ENCODE peak calls at places on chromosome 20, in four cellular contexts. One of them, this sample, is unnamed.

GRCh38 chr20:33653218-33653899 is 8.8 kb upstream of the C20orf144 start:
- DNase-seq in lung: no peak
- DNase-seq in psoas muscle: no peak
- DNase-seq in sigmoid colon: peak
- DNase-seq in this sample: peak

GRCh38 chr20:3576363-3576762 is 86.8 kb downstream of the GFRA4 start:
- DNase-seq in lung: no peak
- DNase-seq in psoas muscle: no peak
- DNase-seq in sigmoid colon: no peak
- DNase-seq in this sample: no peak

GRCh38 chr20:53934421-53935352 is 135.7 kb downstream of the BCAS1 start:
- DNase-seq in lung: no peak
- DNase-seq in psoas muscle: no peak
- DNase-seq in sigmoid colon: no peak
- DNase-seq in this sample: peak

GRCh38 chr20:2234788-2235187 is 61.0 kb upstream of the TGM3 start:
- DNase-seq in lung: no peak
- DNase-seq in psoas muscle: no peak
- DNase-seq in sigmoid colon: no peak
- DNase-seq in this sample: no peak

GRCh38 chr20:17598013-17598550 is 28.2 kb downstream of the DSTN start:
- DNase-seq in lung: no peak
- DNase-seq in psoas muscle: no peak
- DNase-seq in sigmoid colon: no peak
- DNase-seq in this sample: no peak

GRCh38 chr20:4226330-4227084 is 211.1 kb upstream of the RNF24 start:
- DNase-seq in lung: no peak
- DNase-seq in psoas muscle: no peak
- DNase-seq in sigmoid colon: no peak
- DNase-seq in this sample: no peak

GRCh38 chr20:39600156-39600555 is 638.0 kb downstream of the DHX35 start:
- DNase-seq in lung: no peak
- DNase-seq in psoas muscle: no peak
- DNase-seq in sigmoid colon: no peak
- DNase-seq in this sample: no peak

GRCh38 chr20:40471261-40471629 is 217.8 kb downstream of the MAFB start:
- DNase-seq in lung: no peak
- DNase-seq in psoas muscle: no peak
- DNase-seq in sigmoid colon: no peak
- DNase-seq in this sample: no peak

GRCh38 chr20:41200446-41201202 is 63.3 kb downstream of the PLCG1 start:
- DNase-seq in lung: no peak
- DNase-seq in psoas muscle: no peak
- DNase-seq in sigmoid colon: no peak
- DNase-seq in this sample: no peak

GRCh38 chr20:8764289-8764962 is 304.5 kb upstream of the PLCB4 start:
- DNase-seq in lung: no peak
- DNase-seq in psoas muscle: no peak
- DNase-seq in sigmoid colon: peak
- DNase-seq in this sample: no peak

GRCh38 chr20:53942121-53942816 is 128.1 kb downstream of the BCAS1 start:
- DNase-seq in lung: no peak
- DNase-seq in psoas muscle: no peak
- DNase-seq in sigmoid colon: no peak
- DNase-seq in this sample: no peak

GRCh38 chr20:31704225-31705119 is 18.2 kb downstream of the BCL2L1 start:
- DNase-seq in lung: peak
- DNase-seq in psoas muscle: no peak
- DNase-seq in sigmoid colon: peak
- DNase-seq in this sample: no peak

DNA sequence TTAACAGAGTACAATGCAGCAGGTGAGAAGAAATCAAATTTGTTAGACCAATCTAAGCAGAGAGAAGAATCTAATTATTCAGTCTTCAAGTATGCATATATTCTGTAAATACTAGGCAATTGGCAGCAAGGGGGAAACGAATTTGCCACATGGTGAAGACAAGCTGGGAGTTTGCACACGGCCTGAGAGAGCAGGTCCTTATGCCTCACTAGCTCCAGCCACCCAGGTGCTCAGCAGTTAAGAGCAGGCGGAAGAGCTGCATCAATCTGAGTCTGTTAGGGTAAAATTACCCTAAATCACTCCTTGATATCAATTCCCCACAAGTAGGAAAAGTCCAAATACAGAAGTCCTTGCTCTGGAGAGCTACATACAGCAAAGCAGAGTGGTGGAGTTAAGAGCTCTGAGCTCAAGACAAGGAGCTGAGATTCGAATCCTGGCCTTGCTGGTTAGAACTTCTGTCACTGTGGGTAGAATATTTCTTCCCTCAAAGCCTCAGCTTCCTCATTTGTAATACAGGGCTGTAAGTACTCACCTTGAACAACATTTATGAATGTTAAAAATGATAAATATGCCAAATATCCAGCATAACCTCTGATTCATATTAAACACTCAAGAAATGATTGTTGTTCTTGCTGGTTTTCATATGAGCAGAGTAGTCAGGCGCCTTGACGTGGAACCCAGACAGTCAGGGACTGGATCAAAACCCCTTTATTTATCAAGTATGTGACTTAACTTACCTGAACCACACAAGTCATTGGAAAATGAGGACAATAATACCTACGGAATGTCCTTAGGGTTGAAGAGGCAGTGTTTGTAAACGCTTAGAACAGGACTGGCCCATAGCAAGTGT is 444.2 kb downstream of the CDH26 start:
- DNase-seq in lung: no peak
- DNase-seq in psoas muscle: no peak
- DNase-seq in sigmoid colon: no peak
- DNase-seq in this sample: no peak
- H3K27ac ChIP-seq in lung: no peak
- H3K27ac ChIP-seq in psoas muscle: no peak
- H3K27ac ChIP-seq in sigmoid colon: no peak
- H3K27ac ChIP-seq in this sample: no peak

GRCh38 chr20:38588303-38588702 is 7.3 kb downstream of the ADIG start:
- DNase-seq in lung: no peak
- DNase-seq in psoas muscle: no peak
- DNase-seq in sigmoid colon: no peak
- DNase-seq in this sample: no peak
- H3K27ac ChIP-seq in lung: no peak
- H3K27ac ChIP-seq in psoas muscle: no peak
- H3K27ac ChIP-seq in sigmoid colon: no peak
- H3K27ac ChIP-seq in this sample: no peak

DNA sequence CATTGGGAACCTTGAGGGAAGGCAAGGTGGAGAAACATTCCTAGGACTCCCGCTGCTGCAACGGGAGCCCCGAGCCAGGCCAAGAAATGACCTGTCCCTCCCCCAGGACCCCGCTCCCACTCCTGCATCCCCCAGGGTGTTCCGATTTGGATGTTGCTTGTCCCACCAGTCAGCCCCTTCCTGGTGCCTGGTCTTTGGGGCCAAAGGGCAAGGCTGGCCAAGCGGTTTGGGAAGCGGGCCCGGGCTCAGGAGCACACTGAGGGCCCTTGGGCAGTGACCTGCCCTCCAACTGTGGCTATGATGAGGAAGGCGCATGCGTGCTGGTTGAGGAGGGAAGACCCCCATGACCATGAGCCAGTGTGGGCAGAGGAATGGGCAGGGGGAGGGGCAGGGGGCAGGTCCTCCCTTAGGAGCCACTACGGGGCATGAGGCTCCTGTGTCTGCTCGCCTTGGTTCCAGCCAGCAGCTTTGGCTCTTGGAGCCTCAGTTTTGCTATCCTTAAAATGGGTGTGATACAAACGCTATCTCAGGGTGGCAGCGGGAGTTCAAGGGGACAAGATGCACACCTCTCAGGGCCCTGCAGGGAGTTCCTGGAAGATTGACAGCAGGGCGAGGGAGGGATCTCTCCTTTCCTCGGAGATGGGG is 50.4 kb downstream of the RBM38 start:
- DNase-seq in lung: no peak
- DNase-seq in psoas muscle: no peak
- DNase-seq in sigmoid colon: no peak
- DNase-seq in this sample: no peak
- H3K27ac ChIP-seq in lung: peak
- H3K27ac ChIP-seq in psoas muscle: peak
- H3K27ac ChIP-seq in sigmoid colon: peak
- H3K27ac ChIP-seq in this sample: peak

DNA sequence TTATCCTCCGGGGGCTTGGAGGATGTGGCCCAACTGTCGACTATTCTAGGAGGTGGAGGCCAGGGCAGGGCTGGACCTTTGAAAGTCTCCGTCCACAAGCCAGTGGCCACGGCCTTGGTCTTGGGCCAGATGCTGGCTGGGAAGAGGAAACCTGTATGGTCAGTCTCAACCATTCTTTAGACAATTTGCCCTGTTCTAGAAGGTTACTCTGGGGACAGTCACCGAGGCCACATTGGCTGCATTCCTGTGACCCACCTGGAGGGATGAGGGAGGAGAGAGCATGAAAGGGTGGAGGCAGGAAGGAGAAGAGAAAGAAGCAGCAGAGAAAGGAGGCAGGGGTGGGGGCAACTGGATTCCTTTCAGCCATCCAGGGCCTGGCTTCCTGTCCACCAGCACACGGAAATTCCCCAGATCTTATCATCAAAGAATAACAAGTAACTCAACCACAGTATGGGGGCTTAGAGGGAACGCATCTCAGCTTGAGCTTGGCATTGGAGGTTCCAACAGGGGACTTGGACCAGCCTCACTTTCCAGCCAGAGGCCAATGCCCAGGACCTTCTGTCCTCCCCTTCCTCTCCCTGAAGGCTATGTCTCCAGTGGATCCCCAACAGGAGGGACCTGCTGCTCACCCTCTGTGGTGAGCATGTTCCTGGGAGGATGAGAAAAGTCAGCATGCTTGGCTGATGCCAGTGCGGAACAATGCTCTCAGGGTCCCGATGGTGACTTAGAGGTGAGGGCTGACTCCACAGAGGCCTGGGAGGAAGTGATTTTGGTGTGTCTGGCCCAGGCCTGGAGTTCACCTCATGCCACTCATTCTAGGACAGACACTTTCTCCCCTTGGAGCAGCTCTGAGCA is 30.4 kb downstream of the TGM2 start:
- DNase-seq in lung: no peak
- DNase-seq in psoas muscle: no peak
- DNase-seq in sigmoid colon: peak
- DNase-seq in this sample: peak
- H3K27ac ChIP-seq in lung: peak
- H3K27ac ChIP-seq in psoas muscle: peak
- H3K27ac ChIP-seq in sigmoid colon: no peak
- H3K27ac ChIP-seq in this sample: peak

GRCh38 chr20:44017211-44017610 is 102.6 kb downstream of the TOX2 start:
- DNase-seq in lung: no peak
- DNase-seq in psoas muscle: no peak
- DNase-seq in sigmoid colon: no peak
- DNase-seq in this sample: no peak

GRCh38 chr20:44014807-44015732 is 100.4 kb downstream of the TOX2 start:
- DNase-seq in lung: no peak
- DNase-seq in psoas muscle: no peak
- DNase-seq in sigmoid colon: no peak
- DNase-seq in this sample: no peak

GRCh38 chr20:44015733-44016103 is 101.1 kb downstream of the TOX2 start:
- DNase-seq in lung: no peak
- DNase-seq in psoas muscle: no peak
- DNase-seq in sigmoid colon: no peak
- DNase-seq in this sample: no peak

GRCh38 chr20:44017905-44018683 is 103.4 kb downstream of the TOX2 start:
- DNase-seq in lung: peak
- DNase-seq in psoas muscle: no peak
- DNase-seq in sigmoid colon: peak
- DNase-seq in this sample: peak

GRCh38 chr20:44016525-44016924 is 101.9 kb downstream of the TOX2 start:
- DNase-seq in lung: no peak
- DNase-seq in psoas muscle: no peak
- DNase-seq in sigmoid colon: no peak
- DNase-seq in this sample: no peak
- H3K27ac ChIP-seq in lung: no peak
- H3K27ac ChIP-seq in psoas muscle: no peak
- H3K27ac ChIP-seq in sigmoid colon: peak
- H3K27ac ChIP-seq in this sample: no peak

DNA sequence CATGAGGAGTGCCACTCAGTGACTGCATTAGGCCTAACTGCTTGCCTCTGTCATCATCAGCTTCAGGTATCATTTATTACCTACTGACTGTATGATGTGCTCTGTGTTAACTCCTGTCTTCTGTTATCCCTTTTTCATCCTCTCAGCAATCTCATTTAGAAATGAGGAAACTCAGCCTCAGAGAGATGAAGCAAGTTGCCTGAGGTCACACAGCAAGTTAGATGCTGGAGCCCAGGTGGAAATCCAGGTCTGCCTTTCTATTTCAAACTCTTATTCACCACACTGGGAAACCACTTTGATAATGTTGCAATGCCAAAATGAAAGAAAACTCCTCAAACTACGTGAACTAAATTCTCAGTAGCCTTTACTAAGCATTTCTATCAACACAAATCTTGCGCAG is 1.3 kb downstream of the FERMT1 start:
- DNase-seq in lung: no peak
- DNase-seq in psoas muscle: no peak
- DNase-seq in sigmoid colon: no peak
- DNase-seq in this sample: no peak
- H3K27ac ChIP-seq in lung: no peak
- H3K27ac ChIP-seq in psoas muscle: no peak
- H3K27ac ChIP-seq in sigmoid colon: no peak
- H3K27ac ChIP-seq in this sample: no peak

GRCh38 chr20:63690898-63691710 is 5.3 kb upstream of the TNFRSF6B start:
- DNase-seq in lung: no peak
- DNase-seq in psoas muscle: peak
- DNase-seq in sigmoid colon: peak
- DNase-seq in this sample: peak
- H3K27ac ChIP-seq in lung: peak
- H3K27ac ChIP-seq in psoas muscle: no peak
- H3K27ac ChIP-seq in sigmoid colon: peak
- H3K27ac ChIP-seq in this sample: no peak

DNA sequence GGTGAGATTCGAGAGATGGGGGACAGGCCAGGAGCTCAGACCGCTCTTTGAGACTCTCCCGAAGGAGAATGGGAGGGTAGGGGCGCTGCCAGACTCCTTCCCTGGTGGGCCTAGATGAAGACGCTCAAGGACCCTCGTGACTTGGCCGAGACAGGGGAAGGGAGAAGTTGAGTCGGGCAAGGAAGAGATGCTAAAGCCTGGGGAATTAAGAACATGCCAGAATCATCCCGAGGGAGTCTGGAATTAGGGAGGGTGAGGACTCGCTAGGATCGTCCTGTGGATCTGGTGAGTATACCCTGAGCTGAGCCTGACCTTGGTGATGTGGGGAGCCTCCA is 529 bp downstream of the UBE2C start:
- DNase-seq in lung: no peak
- DNase-seq in psoas muscle: no peak
- DNase-seq in sigmoid colon: no peak
- DNase-seq in this sample: no peak
- H3K27ac ChIP-seq in lung: no peak
- H3K27ac ChIP-seq in psoas muscle: peak
- H3K27ac ChIP-seq in sigmoid colon: no peak
- H3K27ac ChIP-seq in this sample: no peak

GRCh38 chr20:62856931-62857619 is 4.5 kb downstream of the TCFL5 start:
- DNase-seq in lung: no peak
- DNase-seq in psoas muscle: no peak
- DNase-seq in sigmoid colon: peak
- DNase-seq in this sample: no peak
- H3K27ac ChIP-seq in lung: no peak
- H3K27ac ChIP-seq in psoas muscle: no peak
- H3K27ac ChIP-seq in sigmoid colon: no peak
- H3K27ac ChIP-seq in this sample: no peak

GRCh38 chr20:50931048-50931305 is 260 bp downstream of the ADNP start:
- DNase-seq in lung: no peak
- DNase-seq in psoas muscle: no peak
- DNase-seq in sigmoid colon: no peak
- DNase-seq in this sample: no peak
- H3K27ac ChIP-seq in lung: peak
- H3K27ac ChIP-seq in psoas muscle: peak
- H3K27ac ChIP-seq in sigmoid colon: peak
- H3K27ac ChIP-seq in this sample: peak